ENCODE peak calls at places on chromosomes 16 and 17, in five cellular contexts. I is stimulated activated CD4-positive, alpha-beta T cell treated with anti-CD3 and anti-CD28 coated beads, Interleukin-12 subunit alpha, Interleukin-12 subunit beta, amount 100 ng/mL, for 4 hours; Q is HepG2; N is tibial artery; E is fibroblast of the aortic adventitia. C is an unnamed sample.

GRCh38 chr17:80372922-80373570 is 41.9 kb upstream of the ENDOV start:
- DNase-seq in Q (no peak), N (peak), E (no peak), I (no peak), C (no peak)

GRCh38 chr16:7345423-7345822 is 12.8 kb downstream of the RBFOX1 start:
- DNase-seq in E (no peak), I (no peak), N (no peak), Q (no peak), C (no peak)

GRCh38 chr17:40095944-40096791 is 4.2 kb downstream of the NR1D1 start:
- DNase-seq in I (peak), E (no peak), N (peak), Q (no peak), C (no peak)

GRCh38 chr17:58248955-58249269 is 10.5 kb downstream of the LPO start:
- DNase-seq in Q (no peak), I (no peak), E (no peak), N (no peak), C (no peak)

GRCh38 chr17:76687278-76688164 is 23.2 kb downstream of the MXRA7 start:
- DNase-seq in E (peak), Q (no peak), N (peak), I (no peak), C (peak)

GRCh38 chr17:81428121-81428515 is 32.9 kb downstream of the BAHCC1 start:
- DNase-seq in E (no peak), I (no peak), N (no peak), Q (no peak), C (no peak)

GRCh38 chr17:75289122-75289831 is at the start of gene SLC25A19:
- DNase-seq in Q (peak), N (peak), E (peak), I (peak), C (peak)

GRCh38 chr17:12492450-12492849 is 173.2 kb upstream of the MYOCD start:
- DNase-seq in N (no peak), I (no peak), E (peak), Q (no peak), C (no peak)

GRCh38 chr16:84391151-84391873 is 23.0 kb downstream of the ATP2C2 start:
- DNase-seq in Q (no peak), E (peak), N (no peak), I (no peak), C (no peak)

GRCh38 chr17:69505740-69506139 is 91.2 kb downstream of the MAP2K6 start:
- DNase-seq in Q (no peak), I (no peak), N (no peak), E (no peak), C (no peak)

GRCh38 chr17:35555695-35556094 is 4.9 kb downstream of the SLFN14 start:
- DNase-seq in N (no peak), E (no peak), Q (no peak), I (no peak), C (no peak)

GRCh38 chr17:55089955-55090573 is 121.5 kb downstream of the STXBP4 start:
- DNase-seq in E (peak), Q (peak), N (no peak), I (peak), C (no peak)

C was measured in tibial nerve.